ENCODE peak calls at places on chromosome 13, in eight cellular contexts. Y is heart left ventricle, V is HCT116, X is esophagus squamous epithelium, Z is lower leg skin, U is ovary, K is adrenal gland, R is breast epithelium. T is an unnamed sample.

GRCh38 chr13:95185311-95185710 is 115.9 kb downstream of the ABCC4 start:
- DNase-seq in Y (no peak), V (no peak), X (no peak), Z (no peak), U (no peak), K (no peak), R (no peak), T (no peak)

GRCh38 chr13:96052655-96053002 is 572 bp downstream of the UGGT2 start:
- DNase-seq in Y (no peak), V (peak; percentile 37), X (no peak), Z (no peak), U (no peak), K (no peak), R (no peak), T (peak; percentile 30)

GRCh38 chr13:111412251-111412650 is 91.8 kb downstream of the TEX29 start:
- DNase-seq in Y (no peak), V (no peak), X (no peak), Z (no peak), U (no peak), K (no peak), R (no peak), T (no peak)

GRCh38 chr13:77868717-77869116 is 49.9 kb downstream of the EDNRB start:
- DNase-seq in Y (no peak), V (no peak), X (no peak), Z (no peak), U (no peak), K (no peak), R (no peak), T (no peak)

GRCh38 chr13:20702945-20703784 is at the start of gene IL17D:
- DNase-seq in Y (no peak), V (no peak), X (no peak), Z (peak; percentile 79), U (peak; percentile 61), K (no peak), R (no peak), T (no peak)

GRCh38 chr13:113848431-113849260 is 15.2 kb downstream of the GAS6 start:
- DNase-seq in Y (no peak), V (no peak), X (no peak), Z (peak; percentile 86), U (no peak), K (no peak), R (no peak), T (no peak)

GRCh38 chr13:20125129-20125782 is 35.6 kb downstream of the GJA3 start:
- DNase-seq in Y (no peak), V (no peak), X (no peak), Z (peak; percentile 63), U (no peak), K (peak; percentile 50), R (no peak), T (peak; percentile 25)

GRCh38 chr13:49585220-49586157 is at the start of gene RCBTB1:
- DNase-seq in Y (peak; percentile 79), V (peak; percentile 18), X (no peak), Z (peak; percentile 92), U (peak; percentile 76), K (peak; percentile 67), R (peak; percentile 67), T (peak; percentile 64)

GRCh38 chr13:31124225-31124624 is 37.5 kb downstream of the HSPH1 start:
- DNase-seq in Y (no peak), V (no peak), X (no peak), Z (no peak), U (no peak), K (no peak), R (no peak), T (no peak)

GRCh38 chr13:79483302-79483701 is 2.3 kb downstream of the NDFIP2 start:
- DNase-seq in Y (no peak), V (no peak), X (no peak), Z (no peak), U (no peak), K (no peak), R (no peak), T (no peak)

GRCh38 chr13:50580684-50581305 is 262.7 kb downstream of the DLEU7 start:
- DNase-seq in Y (peak; percentile 39), V (no peak), X (no peak), Z (no peak), U (no peak), K (no peak), R (no peak), T (no peak)

GRCh38 chr13:23289917-23290357 is 109.2 kb downstream of the SGCG start:
- DNase-seq in Y (no peak), V (no peak), X (no peak), Z (no peak), U (no peak), K (no peak), R (no peak), T (no peak)

GRCh38 chr13:50994651-50995050 is 85.1 kb downstream of the RNASEH2B start:
- DNase-seq in Y (no peak), V (no peak), X (no peak), Z (no peak), U (no peak), K (no peak), R (no peak), T (no peak)

GRCh38 chr13:21997726-21998125 is 326.9 kb downstream of the FGF9 start:
- DNase-seq in Y (no peak), V (no peak), X (no peak), Z (no peak), U (no peak), K (no peak), R (no peak), T (no peak)

GRCh38 chr13:66895780-66896179 is 334.4 kb downstream of the PCDH9 start:
- DNase-seq in Y (no peak), V (no peak), X (no peak), Z (no peak), U (no peak), K (no peak), R (no peak), T (no peak)

GRCh38 chr13:44383945-44384344 is 10.3 kb downstream of the SERP2 start:
- DNase-seq in Y (no peak), V (no peak), X (no peak), Z (no peak), U (no peak), K (no peak), R (no peak), T (no peak)

GRCh38 chr13:44384778-44385177 is 11.2 kb downstream of the SERP2 start:
- DNase-seq in Y (no peak), V (no peak), X (no peak), Z (no peak), U (no peak), K (no peak), R (no peak), T (no peak)

GRCh38 chr13:44380404-44381165 is 7.0 kb downstream of the SERP2 start:
- DNase-seq in Y (no peak), V (no peak), X (no peak), Z (no peak), U (no peak), K (no peak), R (no peak), T (no peak)

GRCh38 chr13:44385401-44385800 is 11.8 kb downstream of the SERP2 start:
- DNase-seq in Y (no peak), V (no peak), X (no peak), Z (no peak), U (no peak), K (no peak), R (no peak), T (no peak)

DNA sequence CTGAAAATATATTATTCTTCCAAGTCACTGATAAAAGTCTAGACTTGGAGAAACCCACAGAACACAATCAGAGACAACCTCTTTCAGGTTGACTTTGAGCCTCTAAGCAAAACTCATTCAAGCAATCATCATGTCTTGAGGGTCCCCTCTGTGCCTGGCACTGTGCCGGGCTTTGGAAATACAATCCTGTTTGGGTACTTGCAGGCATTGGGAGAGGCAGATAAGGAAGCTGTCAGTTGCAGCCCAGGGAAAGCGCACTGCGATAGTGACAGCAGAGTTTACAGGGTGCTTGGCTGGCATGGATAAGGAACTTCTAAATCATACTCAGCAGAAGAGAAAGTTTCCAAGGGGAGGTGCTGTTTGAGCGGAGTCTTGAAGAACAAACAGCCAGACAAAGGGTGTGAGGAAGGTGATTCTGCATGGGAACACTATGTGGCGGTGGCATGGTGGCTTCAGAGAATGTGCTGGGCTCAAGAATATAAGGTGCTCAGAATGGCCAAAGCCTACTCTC is 9.1 kb downstream of the SERP2 start:
- DNase-seq in Y (peak; percentile 44), V (no peak), X (no peak), Z (no peak), U (no peak), K (no peak), R (no peak), T (no peak)
- TF ChIP-seq POLR2A in Y (no peak), V (no peak), X (no peak), Z (no peak), U (no peak), K (no peak), R (no peak), T (no peak)

GRCh38 chr13:98951266-98951665 is 26.6 kb downstream of the DOCK9 start:
- DNase-seq in Y (no peak), V (no peak), X (no peak), Z (peak; percentile 52), U (no peak), K (no peak), R (no peak), T (no peak)
- TF ChIP-seq POLR2A in Y (no peak), V (no peak), X (no peak), Z (no peak), U (no peak), K (no peak), R (no peak), T (no peak)

DNA sequence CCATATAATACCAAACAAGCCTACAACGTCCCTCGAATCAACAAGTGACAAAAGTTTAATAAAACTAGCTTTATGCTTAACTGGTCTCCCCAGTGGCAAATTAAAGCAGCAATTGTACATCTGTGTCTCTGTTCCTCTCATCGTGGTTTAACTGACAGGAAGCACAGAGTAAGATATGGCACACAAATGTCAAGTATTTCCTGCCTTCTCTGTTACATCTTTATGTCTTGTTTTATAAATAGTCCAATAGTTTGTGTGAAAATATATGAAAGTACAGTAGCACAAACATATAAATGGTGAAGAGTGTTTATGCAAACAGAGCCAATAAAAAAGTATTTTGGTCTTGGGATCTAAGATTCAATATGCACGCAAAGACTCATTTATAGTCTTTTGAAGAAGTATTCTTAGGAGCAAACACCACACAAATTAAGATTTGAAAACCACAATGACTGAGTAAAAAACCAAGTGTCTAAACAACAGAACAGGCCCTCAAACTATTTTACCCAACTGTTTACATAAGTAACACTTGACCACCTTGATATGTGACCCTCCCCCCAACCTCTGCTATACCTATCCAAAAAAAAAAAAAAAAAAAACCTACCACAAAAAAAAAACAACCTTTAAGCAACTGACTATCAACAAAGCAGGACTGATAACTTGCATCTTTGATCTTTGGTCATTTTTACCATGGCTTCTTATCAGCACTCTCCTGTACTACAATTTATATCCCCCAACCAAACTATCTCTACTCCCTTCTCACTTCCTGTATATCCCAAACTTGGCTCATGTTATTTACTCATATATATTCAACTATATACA is 14.0 kb downstream of the ELF1 start:
- DNase-seq in Y (no peak), V (no peak), X (no peak), Z (no peak), U (no peak), K (no peak), R (no peak), T (no peak)
- TF ChIP-seq POLR2A in Y (no peak), V (no peak), X (no peak), Z (no peak), U (no peak), K (no peak), R (no peak), T (no peak)

DNA sequence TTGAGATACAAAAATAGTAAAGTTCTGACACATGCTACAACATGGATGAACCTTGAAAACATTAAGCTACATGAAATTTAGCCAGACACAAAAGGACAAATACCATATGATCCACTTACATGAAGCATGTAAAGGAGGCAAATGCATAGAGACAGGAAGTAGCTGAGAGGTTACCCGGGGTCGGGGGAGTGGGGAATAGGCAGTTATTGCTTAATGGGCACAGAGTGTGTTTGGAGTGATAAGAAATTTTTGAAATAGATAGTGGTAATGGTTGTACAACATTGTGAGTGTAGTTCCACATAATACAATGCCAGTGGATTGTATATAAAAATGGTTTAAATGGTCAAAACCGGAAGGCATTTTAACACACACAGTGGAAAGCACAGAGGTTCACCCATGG is 4.3 kb downstream of the N4BP2L1 start:
- DNase-seq in Y (no peak), V (no peak), X (no peak), Z (no peak), U (no peak), K (no peak), R (no peak), T (no peak)
- TF ChIP-seq POLR2A in Y (no peak), V (no peak), X (no peak), Z (no peak), U (no peak), K (no peak), R (no peak), T (no peak)

T was measured in H54.